ENCODE peak calls at places on chromosome 22, in four cellular contexts. One of them, this sample, is unnamed.

GRCh38 chr22:32803020-32803758 is 1.7 kb downstream of the TIMP3 start:
- ATAC-seq in HCT116: no peak
- ATAC-seq in heart left ventricle: peak
- ATAC-seq in K562: no peak
- ATAC-seq in this sample: no peak

GRCh38 chr22:47602732-47603131 is 840.3 kb downstream of the TBC1D22A start:
- ATAC-seq in K562: no peak
- ATAC-seq in heart left ventricle: no peak
- ATAC-seq in HCT116: no peak
- ATAC-seq in this sample: no peak

GRCh38 chr22:46600397-46600796 is 19.8 kb upstream of the GRAMD4 start:
- ATAC-seq in heart left ventricle: no peak
- ATAC-seq in HCT116: no peak
- ATAC-seq in K562: no peak
- ATAC-seq in this sample: no peak

GRCh38 chr22:46941958-46942815 is 179.7 kb downstream of the TBC1D22A start:
- ATAC-seq in K562: no peak
- ATAC-seq in HCT116: no peak
- ATAC-seq in heart left ventricle: peak
- ATAC-seq in this sample: peak

GRCh38 chr22:44972363-44973083 is 37.3 kb downstream of the PHF21B start:
- ATAC-seq in HCT116: no peak
- ATAC-seq in heart left ventricle: no peak
- ATAC-seq in K562: no peak
- ATAC-seq in this sample: no peak

GRCh38 chr22:42190274-42190673 is 59.7 kb upstream of the CYP2D6 start:
- ATAC-seq in K562: no peak
- ATAC-seq in heart left ventricle: no peak
- ATAC-seq in HCT116: peak
- ATAC-seq in this sample: no peak

GRCh38 chr22:42711895-42712837 is 8.5 kb downstream of the A4GALT start:
- ATAC-seq in HCT116: peak
- ATAC-seq in heart left ventricle: peak
- ATAC-seq in K562: no peak
- ATAC-seq in this sample: peak

GRCh38 chr22:30643055-30643875 is 7.7 kb downstream of the SLC35E4 start:
- ATAC-seq in HCT116: no peak
- ATAC-seq in K562: no peak
- ATAC-seq in heart left ventricle: peak
- ATAC-seq in this sample: no peak

GRCh38 chr22:39984750-39985149 is 10.0 kb upstream of the FAM83F start:
- ATAC-seq in heart left ventricle: no peak
- ATAC-seq in HCT116: no peak
- ATAC-seq in K562: no peak
- ATAC-seq in this sample: no peak

GRCh38 chr22:42892571-42893316 is 35.7 kb upstream of the ARFGAP3 start:
- ATAC-seq in K562: no peak
- ATAC-seq in HCT116: no peak
- ATAC-seq in heart left ventricle: peak
- ATAC-seq in this sample: no peak

GRCh38 chr22:40535189-40535512 is 101.4 kb downstream of the MRTFA start:
- ATAC-seq in heart left ventricle: peak
- ATAC-seq in K562: no peak
- ATAC-seq in HCT116: no peak
- ATAC-seq in this sample: no peak

GRCh38 chr22:39933741-39934140 is 26.5 kb upstream of the TMA7B start:
- ATAC-seq in HCT116: no peak
- ATAC-seq in heart left ventricle: no peak
- ATAC-seq in K562: no peak
- ATAC-seq in this sample: no peak

GRCh38 chr22:29128891-29129643 is 56.2 kb downstream of the KREMEN1 start:
- ATAC-seq in K562: peak
- ATAC-seq in HCT116: no peak
- ATAC-seq in heart left ventricle: peak
- ATAC-seq in this sample: no peak

GRCh38 chr22:37383342-37383741 is 43.9 kb downstream of the ELFN2 start:
- ATAC-seq in K562: no peak
- ATAC-seq in heart left ventricle: no peak
- ATAC-seq in HCT116: no peak
- ATAC-seq in this sample: no peak

GRCh38 chr22:29689872-29690213 is 30.0 kb upstream of the CABP7 start:
- ATAC-seq in K562: peak
- ATAC-seq in HCT116: peak
- ATAC-seq in heart left ventricle: peak
- ATAC-seq in this sample: peak

GRCh38 chr22:47818496-47818895 is 1056.0 kb downstream of the TBC1D22A start:
- ATAC-seq in heart left ventricle: no peak
- ATAC-seq in K562: no peak
- ATAC-seq in HCT116: no peak
- ATAC-seq in this sample: no peak

GRCh38 chr22:28414017-28414416 is 265.6 kb downstream of the TTC28 start:
- ATAC-seq in heart left ventricle: peak
- ATAC-seq in K562: no peak
- ATAC-seq in HCT116: no peak
- ATAC-seq in this sample: no peak

GRCh38 chr22:40247976-40248375 is 70.3 kb downstream of the TNRC6B start:
- ATAC-seq in HCT116: no peak
- ATAC-seq in heart left ventricle: no peak
- ATAC-seq in K562: no peak
- ATAC-seq in this sample: no peak

GRCh38 chr22:35524966-35525686 is 15.5 kb upstream of the RASD2 start:
- ATAC-seq in K562: no peak
- ATAC-seq in HCT116: no peak
- ATAC-seq in heart left ventricle: peak
- ATAC-seq in this sample: peak

GRCh38 chr22:38030311-38031133 is 26.7 kb upstream of the PICK1 start:
- ATAC-seq in heart left ventricle: peak
- ATAC-seq in K562: no peak
- ATAC-seq in HCT116: no peak
- ATAC-seq in this sample: no peak

DNA sequence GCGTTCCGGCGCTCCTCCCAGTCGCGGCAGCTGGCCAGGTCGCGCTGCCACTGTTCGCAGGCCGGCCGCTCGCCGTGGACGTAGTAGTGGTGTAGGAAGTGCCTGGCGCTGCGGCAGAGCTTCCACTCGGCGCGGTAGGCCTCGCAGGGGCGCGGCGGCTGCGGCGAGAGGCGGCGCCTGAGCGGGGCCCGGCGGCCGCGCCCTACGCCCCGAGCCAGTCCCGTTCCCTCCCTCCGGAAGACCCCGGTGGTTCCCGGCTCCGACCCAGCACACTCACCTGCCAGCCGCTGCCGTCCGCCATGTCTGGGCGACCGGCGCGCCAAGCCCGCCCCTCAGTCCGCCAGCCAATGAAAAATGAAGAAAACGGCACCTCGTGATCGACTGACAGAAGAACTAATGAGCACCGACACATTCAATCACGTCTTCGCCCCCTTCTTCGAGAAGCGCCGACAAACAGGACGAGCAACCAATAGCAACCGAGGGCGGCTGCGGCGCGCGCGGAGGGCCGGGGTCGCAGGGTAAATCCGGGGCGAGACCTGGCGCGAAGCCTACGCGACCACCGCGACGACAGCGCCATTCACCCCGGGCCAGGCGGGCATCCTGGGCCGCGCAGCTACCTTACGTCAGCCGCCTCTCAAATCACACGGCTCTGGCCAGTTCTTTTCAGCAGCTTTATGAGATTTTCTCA is at the start of gene C22orf39:
- ATAC-seq in heart left ventricle: peak
- ATAC-seq in HCT116: peak
- ATAC-seq in K562: peak
- ATAC-seq in this sample: peak
- TF ChIP-seq POLR2A in heart left ventricle: peak
- TF ChIP-seq POLR2A in HCT116: peak
- TF ChIP-seq POLR2A in K562: peak
- TF ChIP-seq POLR2A in this sample: peak

DNA sequence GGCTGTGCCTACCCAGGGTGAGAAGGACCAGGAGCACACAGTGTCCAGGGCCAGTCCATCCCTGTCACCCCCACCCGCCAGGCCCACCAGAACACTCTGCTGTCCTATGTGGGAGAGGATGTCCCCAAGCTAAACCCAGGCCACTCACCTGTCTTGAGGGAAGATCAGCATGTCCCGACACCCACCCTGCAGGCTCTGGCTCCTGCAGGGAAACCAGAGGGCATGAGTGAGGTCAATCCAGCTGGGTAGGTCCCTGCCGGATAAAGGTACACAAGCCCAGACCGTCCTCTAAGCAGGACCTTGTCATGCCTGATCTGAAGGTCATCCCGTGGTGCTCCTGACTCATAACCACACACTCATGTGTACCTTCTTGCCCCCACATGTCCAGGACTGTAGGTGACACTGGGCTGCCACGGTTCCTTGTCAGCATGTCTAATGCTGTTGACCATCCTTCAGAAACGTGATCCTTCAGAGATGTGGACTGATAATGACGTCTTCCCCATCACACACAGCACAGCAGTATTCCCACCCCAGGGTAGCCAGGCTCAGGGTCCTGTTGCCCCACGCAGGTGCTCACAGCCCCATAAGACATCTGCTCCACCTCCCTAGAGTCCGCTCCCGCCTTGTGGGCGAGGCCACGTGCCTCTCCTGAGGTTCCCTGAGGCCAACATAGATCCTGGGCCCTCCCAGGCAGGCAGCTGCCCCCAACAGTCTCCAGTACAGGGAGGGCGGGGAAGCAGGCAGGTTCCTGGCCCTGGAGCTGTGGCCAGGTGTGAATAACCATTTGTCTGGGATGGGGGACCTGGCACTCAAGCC is 6.1 kb downstream of the ARVCF start:
- ATAC-seq in HCT116: no peak
- ATAC-seq in heart left ventricle: peak
- ATAC-seq in K562: peak
- ATAC-seq in this sample: no peak
- TF ChIP-seq CTCF in HCT116: no peak
- TF ChIP-seq CTCF in heart left ventricle: no peak
- TF ChIP-seq CTCF in K562: no peak
- TF ChIP-seq CTCF in this sample: no peak

GRCh38 chr22:49930128-49930527 is 11.7 kb downstream of the CRELD2 start:
- ATAC-seq in HCT116: no peak
- ATAC-seq in K562: no peak
- ATAC-seq in heart left ventricle: no peak
- ATAC-seq in this sample: no peak

GRCh38 chr22:49929553-49929979 is 11.1 kb downstream of the CRELD2 start:
- ATAC-seq in heart left ventricle: peak
- ATAC-seq in K562: peak
- ATAC-seq in HCT116: peak
- ATAC-seq in this sample: peak

GRCh38 chr22:49928571-49929552 is 10.4 kb downstream of the CRELD2 start:
- ATAC-seq in heart left ventricle: no peak
- ATAC-seq in HCT116: no peak
- ATAC-seq in K562: no peak
- ATAC-seq in this sample: no peak

GRCh38 chr22:49931863-49932262 is 13.4 kb downstream of the CRELD2 start:
- ATAC-seq in K562: no peak
- ATAC-seq in heart left ventricle: no peak
- ATAC-seq in HCT116: no peak
- ATAC-seq in this sample: no peak

GRCh38 chr22:49930596-49931412 is 12.4 kb downstream of the CRELD2 start:
- ATAC-seq in HCT116: peak
- ATAC-seq in K562: peak
- ATAC-seq in heart left ventricle: peak
- ATAC-seq in this sample: peak
- TF ChIP-seq POLR2A in HCT116: no peak
- TF ChIP-seq POLR2A in K562: no peak
- TF ChIP-seq POLR2A in heart left ventricle: no peak
- TF ChIP-seq POLR2A in this sample: no peak

GRCh38 chr22:50583294-50583865 is 731 bp upstream of the CHKB start:
- ATAC-seq in heart left ventricle: peak
- ATAC-seq in HCT116: peak
- ATAC-seq in K562: peak
- ATAC-seq in this sample: peak
- TF ChIP-seq CTCF in heart left ventricle: no peak
- TF ChIP-seq CTCF in HCT116: no peak
- TF ChIP-seq CTCF in K562: no peak
- TF ChIP-seq CTCF in this sample: no peak